ENCODE peak calls at places on chromosome 4, in four cellular contexts. C, H, J and T are unnamed samples.

GRCh38 chr4:1247811-1248261 is 1.1 kb downstream of the CTBP1 start:
- DNase-seq in C (no peak), H (no peak), J (peak), T (peak)

GRCh38 chr4:82293304-82293703 is 80.5 kb downstream of the HNRNPD start:
- DNase-seq in C (peak), H (no peak), J (no peak), T (no peak)

GRCh38 chr4:15144249-15144966 is 142.1 kb downstream of the CPEB2 start:
- DNase-seq in C (no peak), H (no peak), J (no peak), T (no peak)

GRCh38 chr4:163895369-163896005 is 401.0 kb downstream of the TMA16 start:
- DNase-seq in C (no peak), H (no peak), J (no peak), T (no peak)

GRCh38 chr4:124279741-124280140 is 432.8 kb downstream of the ANKRD50 start:
- DNase-seq in C (no peak), H (no peak), J (no peak), T (no peak)

GRCh38 chr4:173731257-173731656 is 201.2 kb upstream of the HAND2 start:
- DNase-seq in C (no peak), H (no peak), J (no peak), T (no peak)

GRCh38 chr4:40183615-40184411 is 13.0 kb upstream of the RHOH start:
- DNase-seq in C (no peak), H (no peak), J (no peak), T (no peak)

GRCh38 chr4:146267826-146268225 is 53.5 kb downstream of the REELD1 start:
- DNase-seq in C (no peak), H (no peak), J (no peak), T (no peak)

GRCh38 chr4:184347251-184348239 is 126.8 kb downstream of the IRF2 start:
- DNase-seq in C (peak), H (peak), J (peak), T (peak)

GRCh38 chr4:89253306-89253705 is 54.3 kb downstream of the GPRIN3 start:
- DNase-seq in C (no peak), H (no peak), J (no peak), T (no peak)

GRCh38 chr4:110049951-110050925 is 137.6 kb downstream of the EGF start:
- DNase-seq in C (no peak), H (no peak), J (no peak), T (no peak)

GRCh38 chr4:128565565-128566186 is 243.8 kb upstream of the JADE1 start:
- DNase-seq in C (no peak), H (peak), J (no peak), T (peak)

GRCh38 chr4:109334129-109334528 is 31.7 kb upstream of the COL25A1 start:
- DNase-seq in C (no peak), H (no peak), J (no peak), T (no peak)

GRCh38 chr4:68180858-68181531 is 51.3 kb upstream of the TMPRSS11F start:
- DNase-seq in C (no peak), H (no peak), J (no peak), T (no peak)

GRCh38 chr4:173076903-173077629 is 91.5 kb upstream of the GALNT7 start:
- DNase-seq in C (no peak), H (no peak), J (no peak), T (no peak)

GRCh38 chr4:161894014-161894413 is 269.8 kb downstream of the FSTL5 start:
- DNase-seq in C (no peak), H (no peak), J (no peak), T (no peak)

GRCh38 chr4:142551513-142552280 is 294.4 kb downstream of the INPP4B start:
- DNase-seq in C (no peak), H (no peak), J (no peak), T (no peak)

GRCh38 chr4:38411092-38411491 is 252.9 kb upstream of the KLF3 start:
- DNase-seq in C (peak), H (no peak), J (no peak), T (no peak)

GRCh38 chr4:80331693-80332092 is 3.8 kb upstream of the CFAP299 start:
- DNase-seq in C (no peak), H (no peak), J (no peak), T (no peak)

GRCh38 chr4:54568184-54568583 is 89.6 kb upstream of the KIT start:
- DNase-seq in C (no peak), H (no peak), J (peak), T (no peak)

GRCh38 chr4:126916626-126917140 is 716.1 kb upstream of the INTU start:
- DNase-seq in C (no peak), H (no peak), J (no peak), T (no peak)

GRCh38 chr4:174252412-174252811 is 31.1 kb downstream of the FBXO8 start:
- DNase-seq in C (no peak), H (no peak), J (no peak), T (no peak)

GRCh38 chr4:66169341-66169740 is 499.1 kb upstream of the EPHA5 start:
- DNase-seq in C (no peak), H (no peak), J (no peak), T (no peak)

GRCh38 chr4:119672086-119672485 is 43.5 kb upstream of the PDE5A start:
- DNase-seq in C (no peak), H (no peak), J (no peak), T (no peak)

GRCh38 chr4:123555500-123556273 is 159.1 kb downstream of the SPRY1 start:
- DNase-seq in C (no peak), H (peak), J (peak), T (peak)

GRCh38 chr4:142201041-142201440 is 564.7 kb downstream of the IL15 start:
- DNase-seq in C (no peak), H (no peak), J (no peak), T (no peak)

GRCh38 chr4:77821775-77822174 is 2.6 kb upstream of the CNOT6L start:
- DNase-seq in C (no peak), H (no peak), J (no peak), T (no peak)

GRCh38 chr4:1366371-1367229 is 19.6 kb downstream of the UVSSA start:
- DNase-seq in C (no peak), H (no peak), J (no peak), T (no peak)

GRCh38 chr4:98491862-98492554 is 166.4 kb downstream of the TSPAN5 start:
- DNase-seq in C (no peak), H (no peak), J (no peak), T (no peak)

GRCh38 chr4:124997124-124997523 is 284.6 kb upstream of the ANKRD50 start:
- DNase-seq in C (no peak), H (no peak), J (no peak), T (no peak)

GRCh38 chr4:82954212-82954611 is 53.7 kb downstream of the THAP9 start:
- DNase-seq in C (no peak), H (no peak), J (no peak), T (no peak)

GRCh38 chr4:88756149-88756548 is 58.5 kb upstream of the NAP1L5 start:
- DNase-seq in C (no peak), H (no peak), J (no peak), T (no peak)

GRCh38 chr4:32249040-32249439 is 1528.9 kb downstream of the PCDH7 start:
- DNase-seq in C (no peak), H (no peak), J (no peak), T (no peak)

GRCh38 chr4:40594261-40595178 is 35.1 kb downstream of the RBM47 start:
- DNase-seq in C (no peak), H (no peak), J (no peak), T (no peak)

GRCh38 chr4:158163941-158164665 is 8.7 kb downstream of the GASK1B start:
- DNase-seq in C (no peak), H (no peak), J (no peak), T (no peak)

GRCh38 chr4:189035091-189035490 is 895.9 kb downstream of the TRIML1 start:
- DNase-seq in C (no peak), H (no peak), J (no peak), T (no peak)

GRCh38 chr4:68905598-68906237 is 45.9 kb downstream of the UGT2A3 start:
- DNase-seq in C (no peak), H (no peak), J (no peak), T (no peak)

GRCh38 chr4:22668702-22669101 is 24.0 kb upstream of the GBA3 start:
- DNase-seq in C (no peak), H (no peak), J (no peak), T (no peak)

GRCh38 chr4:23828779-23829178 is 61.1 kb downstream of the PPARGC1A start:
- DNase-seq in C (no peak), H (no peak), J (no peak), T (no peak)

GRCh38 chr4:3706111-3706511 is 60.1 kb upstream of the ADRA2C start:
- DNase-seq in C (no peak), H (no peak), J (no peak), T (no peak)

GRCh38 chr4:3708103-3708510 is 58.1 kb upstream of the ADRA2C start:
- DNase-seq in C (no peak), H (no peak), J (no peak), T (no peak)

GRCh38 chr4:3705236-3705987 is 60.8 kb upstream of the ADRA2C start:
- DNase-seq in C (no peak), H (no peak), J (no peak), T (no peak)

GRCh38 chr4:3707423-3708102 is 58.6 kb upstream of the ADRA2C start:
- DNase-seq in C (no peak), H (no peak), J (no peak), T (no peak)

GRCh38 chr4:3706565-3707422 is 59.4 kb upstream of the ADRA2C start:
- DNase-seq in C (no peak), H (no peak), J (no peak), T (no peak)
- TF ChIP-seq CTCF in C (no peak), H (no peak), J (no peak), T (no peak)

DNA sequence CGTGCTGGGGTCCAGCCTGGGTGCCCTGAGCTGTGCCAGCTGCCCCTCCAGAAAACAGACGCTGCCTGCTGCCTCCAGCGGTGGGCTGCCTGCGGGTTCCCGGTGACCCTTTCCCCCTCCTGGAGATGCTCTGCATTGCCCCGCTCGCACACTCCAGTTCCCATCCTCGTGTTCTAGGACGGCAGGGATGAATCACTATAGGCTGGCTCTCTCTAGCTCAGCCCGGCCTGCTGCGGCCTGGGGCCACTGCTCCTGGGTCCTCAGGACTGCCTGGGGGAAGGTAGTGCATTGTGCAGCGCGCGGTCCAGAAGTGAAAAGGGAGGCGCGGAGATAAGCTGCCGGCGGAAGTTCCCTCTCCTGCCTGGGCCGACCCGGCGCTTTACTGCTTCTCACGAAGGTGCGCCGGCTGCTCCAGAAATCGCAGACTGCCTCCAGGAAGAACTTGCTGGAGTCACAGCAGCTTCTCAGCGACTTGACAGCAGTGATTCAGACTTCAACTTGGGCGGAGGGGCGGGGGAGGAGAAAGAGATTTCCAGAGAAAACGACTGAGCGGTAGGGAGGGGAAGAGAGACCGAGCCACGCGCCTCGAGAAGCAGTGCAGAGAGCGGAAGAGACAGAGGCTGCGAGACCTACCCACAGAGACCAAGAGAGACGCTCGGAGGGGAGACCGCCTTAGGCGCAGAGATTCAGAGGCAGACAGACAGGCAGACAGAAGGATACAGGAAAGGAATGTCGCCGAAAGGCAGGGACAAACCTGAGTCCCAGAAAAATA is 6.7 kb upstream of the MSX1 start:
- DNase-seq in C (peak), H (peak), J (no peak), T (no peak)
- H3K4me3 ChIP-seq in C (peak), H (peak), J (peak), T (peak)

DNA sequence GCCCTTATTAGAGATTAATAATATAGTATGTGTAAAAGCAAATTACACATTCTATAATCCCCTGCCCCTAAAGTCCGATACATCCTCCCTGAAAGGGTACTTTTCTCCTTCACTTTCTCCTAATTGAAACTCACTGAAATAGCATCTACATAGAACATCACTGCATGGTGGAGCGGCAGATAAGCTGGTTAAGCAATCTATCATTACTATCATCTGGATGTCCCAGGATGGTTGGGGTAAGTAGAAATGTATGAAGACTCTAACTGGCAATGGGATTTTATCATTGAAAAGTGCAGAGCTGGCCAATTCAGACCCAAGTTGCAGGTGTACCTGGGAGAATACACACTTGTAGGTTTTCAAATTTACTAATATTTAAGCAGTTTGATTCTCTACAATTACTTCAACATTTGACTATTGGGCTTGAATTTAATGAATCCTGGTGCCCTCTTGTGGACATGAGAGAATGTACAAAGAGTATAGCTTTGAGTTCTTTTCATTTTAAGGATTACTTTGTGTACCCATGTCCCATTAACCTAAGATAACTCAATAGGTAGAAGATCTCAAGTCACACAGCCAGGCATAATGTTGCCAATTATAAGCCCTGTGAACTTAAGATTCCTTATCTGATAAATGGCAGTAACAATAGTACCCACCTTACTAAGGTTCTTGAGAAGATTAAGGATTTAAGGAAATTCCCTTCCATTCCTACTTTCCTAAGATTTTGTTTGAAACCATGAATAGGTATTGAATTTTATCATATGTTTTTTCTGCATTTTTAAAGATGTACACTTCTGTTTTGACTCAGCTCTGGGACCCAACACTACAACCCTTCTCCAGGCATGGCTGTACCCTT is 69.8 kb downstream of the SHROOM3 start:
- DNase-seq in C (no peak), H (no peak), J (no peak), T (no peak)
- TF ChIP-seq CTCF in C (peak), H (peak), J (peak), T (peak)

DNA sequence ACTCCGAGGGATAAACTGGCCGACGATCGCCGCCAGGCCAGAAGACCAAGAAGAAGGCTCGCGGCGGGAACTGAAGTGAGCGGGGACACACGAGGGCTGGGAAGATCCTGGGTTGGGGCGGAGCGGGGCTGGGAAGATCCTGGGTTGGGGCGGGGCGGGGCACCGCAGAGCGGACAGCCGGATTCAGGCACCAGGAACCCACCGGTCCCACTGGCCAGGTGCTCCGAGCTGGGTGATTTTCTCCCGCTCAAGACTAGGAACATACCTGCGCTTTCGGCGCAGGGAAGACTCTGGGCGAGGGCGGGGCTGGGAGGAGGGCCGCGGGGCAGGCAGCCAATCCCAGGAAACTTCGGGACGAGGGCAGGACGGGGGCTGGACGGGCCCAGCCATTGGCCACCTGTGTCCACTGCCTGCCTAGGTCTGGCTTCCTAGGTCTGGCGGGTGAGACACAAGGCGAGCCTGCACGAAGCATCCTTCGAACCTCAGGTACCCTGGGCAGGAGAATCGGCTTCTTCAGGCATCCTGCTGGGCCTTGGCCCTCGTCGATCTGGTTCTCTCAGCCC is at the start of gene ERVMER34-1:
- DNase-seq in C (no peak), H (peak), J (no peak), T (no peak)
- H3K4me3 ChIP-seq in C (no peak), H (peak), J (peak), T (peak)